ENCODE peak calls at places on chromosome 2, in five cellular contexts. U is GM12865, S is Peyer's patch, L is WERI-Rb-1, E is AG04450. W is an unnamed sample.

GRCh38 chr2:30912056-30912455 is 104.8 kb upstream of the CAPN13 start:
- DNase-seq in E (no peak), U (no peak), L (no peak), S (no peak), W (no peak)

GRCh38 chr2:151996243-151997003 is 102.4 kb downstream of the CACNB4 start:
- DNase-seq in U (no peak), S (no peak), L (no peak), E (no peak), W (no peak)

GRCh38 chr2:23386422-23387220 is 1.6 kb downstream of the KLHL29 start:
- DNase-seq in E (no peak), S (peak; percentile 13), L (peak; percentile 68), U (peak; percentile 43), W (peak; percentile 24)

GRCh38 chr2:148519013-148519412 is 125.5 kb upstream of the EPC2 start:
- DNase-seq in S (no peak), L (peak; percentile 18), E (no peak), U (no peak), W (no peak)

GRCh38 chr2:233060500-233061006 is 411 bp downstream of the INPP5D start:
- DNase-seq in S (no peak), U (no peak), E (no peak), L (no peak), W (no peak)

GRCh38 chr2:226869371-226869770 is 33.5 kb downstream of the RHBDD1 start:
- DNase-seq in L (no peak), E (no peak), S (no peak), U (no peak), W (no peak)

GRCh38 chr2:157840568-157841156 is 35.5 kb downstream of the ACVR1 start:
- DNase-seq in L (no peak), E (no peak), U (no peak), S (no peak), W (peak; percentile 72)

GRCh38 chr2:179884193-179884592 is 22.8 kb upstream of the ZNF385B start:
- DNase-seq in E (no peak), L (no peak), S (no peak), U (no peak), W (no peak)

GRCh38 chr2:234998404-234999211 is 46.8 kb downstream of the SH3BP4 start:
- DNase-seq in S (no peak), U (no peak), L (peak; percentile 77), E (no peak), W (no peak)

GRCh38 chr2:33606622-33607021 is 7.5 kb upstream of the FAM98A start:
- DNase-seq in S (no peak), E (no peak), U (no peak), L (no peak), W (no peak)

GRCh38 chr2:96955694-96956610 is 30.4 kb downstream of the FAM178B start:
- DNase-seq in S (no peak), U (no peak), L (no peak), E (no peak), W (no peak)

GRCh38 chr2:65228249-65228750 is 669 bp downstream of the ACTR2 start:
- DNase-seq in L (no peak), U (peak; percentile 85), S (peak; percentile 48), E (no peak), W (peak; percentile 5)

GRCh38 chr2:46813046-46813445 is 102.6 kb downstream of the MCFD2 start:
- DNase-seq in E (no peak), S (no peak), U (no peak), L (no peak), W (no peak)

GRCh38 chr2:102473020-102473419 is at the start of gene SLC9A4:
- DNase-seq in S (peak; percentile 28), E (no peak), L (peak; percentile 30), U (peak; percentile 53), W (peak; percentile 74)

GRCh38 chr2:85246348-85246747 is 81.4 kb downstream of the TGOLN2 start:
- DNase-seq in L (peak; percentile 87), S (no peak), E (no peak), U (no peak), W (no peak)

GRCh38 chr2:119208791-119209203 is 14.8 kb upstream of the STEAP3 start:
- DNase-seq in S (no peak), E (no peak), U (no peak), L (no peak), W (peak; percentile 77)

GRCh38 chr2:28074127-28074526 is 183.6 kb downstream of the BABAM2 start:
- DNase-seq in S (no peak), E (no peak), L (no peak), U (no peak), W (no peak)

DNA sequence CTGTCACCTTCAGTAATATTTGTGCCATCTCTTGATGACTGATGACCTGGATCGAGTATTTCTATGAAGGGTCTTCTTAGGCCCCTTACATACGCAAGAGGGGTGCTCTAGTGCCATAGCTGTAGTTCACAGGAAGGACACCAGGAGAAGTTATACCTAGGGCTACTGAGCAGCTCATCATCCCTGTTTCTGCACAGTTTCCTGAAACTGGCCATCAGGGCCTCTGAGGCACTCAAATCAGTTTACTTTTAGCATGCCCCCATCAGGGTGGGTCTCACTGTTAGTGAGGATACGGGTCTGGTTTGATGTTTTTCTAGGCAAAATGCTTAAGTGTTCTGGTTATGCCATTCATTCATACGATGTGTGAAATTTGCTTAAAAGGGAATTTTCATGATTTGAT is 20.0 kb upstream of the FBLN7 start:
- DNase-seq in L (no peak), U (no peak), E (no peak), S (no peak), W (no peak)
- TF ChIP-seq CTCF in L (peak; percentile 23), U (no peak), E (peak; percentile 26), S (no peak), W (no peak)

DNA sequence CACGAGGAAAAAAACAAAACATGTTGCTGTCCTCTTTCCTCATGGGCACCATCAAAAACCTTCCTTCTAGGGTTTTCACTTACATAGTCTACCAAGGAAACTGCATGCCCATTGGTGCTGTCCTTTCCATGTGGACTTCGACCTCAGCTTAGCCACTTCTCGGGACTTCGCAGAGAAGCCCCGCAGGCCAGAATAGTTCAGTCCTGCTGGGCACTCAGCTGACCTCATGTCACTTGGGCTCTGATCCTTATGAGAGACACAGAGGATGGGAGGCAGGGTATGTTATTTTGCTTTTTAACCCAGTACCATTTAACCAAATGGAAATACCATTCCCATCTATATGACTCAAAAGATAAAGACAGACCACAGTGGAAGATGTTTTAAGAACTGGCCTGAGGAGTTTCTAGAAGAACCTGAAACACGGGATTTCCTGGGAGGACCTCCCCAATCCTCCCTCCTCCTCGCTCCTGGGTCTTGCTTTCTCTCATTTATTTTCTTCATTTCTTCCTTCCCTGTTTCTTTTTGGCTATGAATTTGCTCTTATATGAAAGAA is 28.4 kb downstream of the AAK1 start:
- DNase-seq in E (no peak), S (no peak), L (no peak), U (no peak), W (peak; percentile 24)
- TF ChIP-seq CTCF in E (no peak), S (no peak), L (no peak), U (no peak), W (no peak)

GRCh38 chr2:208783184-208783583 is 376.6 kb downstream of the PTH2R start:
- DNase-seq in S (no peak), L (no peak), U (no peak), E (no peak), W (peak; percentile 11)
- TF ChIP-seq CTCF in S (no peak), L (peak; percentile 53), U (no peak), E (no peak), W (no peak)

GRCh38 chr2:41878726-41879366 is 169.0 kb upstream of the PKDCC start:
- DNase-seq in U (no peak), E (no peak), S (no peak), L (no peak), W (no peak)
- TF ChIP-seq CTCF in U (no peak), E (no peak), S (no peak), L (no peak), W (no peak)

GRCh38 chr2:101308432-101309210 is at the start of gene RNF149:
- DNase-seq in S (peak; percentile 91), U (peak; percentile 93), L (peak; percentile 91), E (peak; percentile 75), W (peak; percentile 95)
- TF ChIP-seq CTCF in S (no peak), U (no peak), L (no peak), E (no peak), W (no peak)

DNA sequence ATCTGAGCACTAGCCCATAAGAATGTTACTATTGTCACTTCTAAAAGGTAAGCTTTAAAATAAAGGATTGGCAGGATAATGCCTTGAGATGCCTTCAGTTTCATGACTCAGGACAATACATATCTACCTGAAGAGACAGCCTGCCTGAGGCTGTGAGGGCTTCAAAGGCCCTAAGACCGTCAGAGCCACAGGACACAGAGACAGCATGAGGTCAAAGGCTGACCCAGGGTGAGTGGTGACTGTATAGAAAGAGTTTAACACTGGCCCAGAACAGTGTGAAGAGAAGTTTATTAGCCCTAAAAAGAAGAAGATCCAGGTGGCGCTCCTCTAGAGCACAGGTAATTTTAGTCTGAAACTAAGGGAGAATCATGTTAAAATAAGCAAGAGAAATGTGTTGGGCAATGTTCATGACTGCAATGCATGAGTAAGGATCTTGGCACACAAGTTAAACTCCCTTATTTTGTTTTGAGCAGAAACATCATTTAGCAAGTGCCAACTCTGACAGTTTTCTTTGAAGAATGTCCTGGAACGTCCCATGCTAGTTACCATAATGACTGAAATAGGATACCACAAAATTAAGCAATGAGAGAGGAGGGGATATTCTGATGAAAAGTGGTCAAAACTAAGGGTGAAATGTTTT is 78.1 kb upstream of the FAM110C start:
- DNase-seq in E (no peak), L (no peak), S (no peak), U (no peak), W (no peak)
- TF ChIP-seq CTCF in E (no peak), L (no peak), S (no peak), U (no peak), W (no peak)

W was measured in Calu3.